ENCODE peak calls at places on chromosomes 13 and 19, in nine cellular contexts. F is fibroblast of pulmonary artery, V is bronchial epithelial cell, S is AG10803, O is colonic mucosa, E is neural progenitor cell, B is HFF-Myc, W is IMR-90, Y is cardiac muscle cell. U is an unnamed sample.
A peak's percentile ranks its signal among the peaks of the same experiment; 100 is the strongest.

GRCh38 chr19:41541990-41542584 is 33.9 kb upstream of the CEACAM21 start:
- DNase-seq in F (peak; percentile 49), V (peak; percentile 15), S (peak; percentile 5), O (peak; percentile 76), E (peak; percentile 57), B (no peak), W (peak; percentile 4), Y (peak; percentile 51), U (no peak)

GRCh38 chr13:59120297-59120843 is 1043.4 kb downstream of the DIAPH3 start:
- DNase-seq in F (peak; percentile 17), V (no peak), S (no peak), O (no peak), E (no peak), B (no peak), W (peak; percentile 60), Y (no peak), U (no peak)

GRCh38 chr13:43159007-43159406 is 135.6 kb downstream of the DNAJC15 start:
- DNase-seq in F (peak; percentile 67), V (peak; percentile 31), S (peak; percentile 45), O (no peak), E (no peak), B (peak; percentile 50), W (peak; percentile 71), Y (no peak), U (no peak)

GRCh38 chr19:17796013-17796837 is 1.3 kb downstream of the B3GNT3 start:
- DNase-seq in F (no peak), V (no peak), S (no peak), O (peak; percentile 92), E (peak; percentile 1), B (no peak), W (no peak), Y (no peak), U (no peak)

GRCh38 chr13:101139076-101139475 is 277.2 kb downstream of the NALCN start:
- DNase-seq in F (no peak), V (no peak), S (peak; percentile 14), O (no peak), E (no peak), B (no peak), W (no peak), Y (no peak), U (no peak)

GRCh38 chr19:13154911-13155471 is 4.8 kb downstream of the IER2 start:
- DNase-seq in F (peak; percentile 81), V (peak; percentile 75), S (peak; percentile 69), O (peak; percentile 97), E (peak; percentile 90), B (no peak), W (peak; percentile 65), Y (peak; percentile 53), U (no peak)

GRCh38 chr13:105804561-105805190 is 730.8 kb downstream of the EFNB2 start:
- DNase-seq in F (peak; percentile 48), V (peak; percentile 38), S (peak; percentile 22), O (no peak), E (no peak), B (no peak), W (peak; percentile 59), Y (no peak), U (peak; percentile 12)

GRCh38 chr13:56917966-56918365 is 222.8 kb upstream of the PRR20A start:
- DNase-seq in F (no peak), V (no peak), S (no peak), O (no peak), E (no peak), B (no peak), W (no peak), Y (no peak), U (no peak)

GRCh38 chr19:47623151-47623920 is 14.4 kb downstream of the BICRA start:
- DNase-seq in F (no peak), V (no peak), S (no peak), O (no peak), E (no peak), B (no peak), W (no peak), Y (no peak), U (no peak)

GRCh38 chr13:50592412-50593145 is 250.9 kb downstream of the DLEU7 start:
- DNase-seq in F (peak; percentile 81), V (peak; percentile 92), S (peak; percentile 80), O (no peak), E (no peak), B (no peak), W (peak; percentile 87), Y (no peak), U (peak; percentile 72)

GRCh38 chr19:2194513-2195078 is 30.9 kb downstream of the DOT1L start:
- DNase-seq in F (no peak), V (no peak), S (no peak), O (no peak), E (no peak), B (no peak), W (no peak), Y (no peak), U (no peak)

GRCh38 chr13:41428155-41428554 is 29.2 kb upstream of the RGCC start:
- DNase-seq in F (peak; percentile 9), V (no peak), S (no peak), O (peak; percentile 20), E (peak; percentile 53), B (no peak), W (no peak), Y (no peak), U (no peak)

GRCh38 chr19:16398530-16399241 is 73.1 kb downstream of the EPS15L1 start:
- DNase-seq in F (peak; percentile 79), V (no peak), S (no peak), O (no peak), E (no peak), B (no peak), W (peak; percentile 12), Y (no peak), U (no peak)

GRCh38 chr19:51079486-51080110 is 3.1 kb downstream of the KLK14 start:
- DNase-seq in F (peak; percentile 66), V (peak; percentile 37), S (no peak), O (no peak), E (no peak), B (no peak), W (no peak), Y (peak; percentile 53), U (no peak)

GRCh38 chr19:35816262-35816661 is 3.6 kb upstream of the PRODH2 start:
- DNase-seq in F (no peak), V (no peak), S (no peak), O (no peak), E (no peak), B (no peak), W (no peak), Y (no peak), U (no peak)

GRCh38 chr19:18948075-18948975 is 7.3 kb upstream of the HOMER3 start:
- DNase-seq in F (no peak), V (no peak), S (no peak), O (no peak), E (no peak), B (no peak), W (no peak), Y (no peak), U (no peak)

GRCh38 chr19:18948976-18949356 is 7.9 kb upstream of the HOMER3 start:
- DNase-seq in F (no peak), V (no peak), S (no peak), O (no peak), E (no peak), B (no peak), W (no peak), Y (no peak), U (no peak)

GRCh38 chr19:18945297-18945696 is 4.3 kb upstream of the HOMER3 start:
- DNase-seq in F (no peak), V (no peak), S (no peak), O (no peak), E (no peak), B (no peak), W (no peak), Y (no peak), U (no peak)

GRCh38 chr19:18946918-18947317 is 5.9 kb upstream of the HOMER3 start:
- DNase-seq in F (no peak), V (no peak), S (no peak), O (no peak), E (no peak), B (no peak), W (no peak), Y (no peak), U (no peak)

DNA sequence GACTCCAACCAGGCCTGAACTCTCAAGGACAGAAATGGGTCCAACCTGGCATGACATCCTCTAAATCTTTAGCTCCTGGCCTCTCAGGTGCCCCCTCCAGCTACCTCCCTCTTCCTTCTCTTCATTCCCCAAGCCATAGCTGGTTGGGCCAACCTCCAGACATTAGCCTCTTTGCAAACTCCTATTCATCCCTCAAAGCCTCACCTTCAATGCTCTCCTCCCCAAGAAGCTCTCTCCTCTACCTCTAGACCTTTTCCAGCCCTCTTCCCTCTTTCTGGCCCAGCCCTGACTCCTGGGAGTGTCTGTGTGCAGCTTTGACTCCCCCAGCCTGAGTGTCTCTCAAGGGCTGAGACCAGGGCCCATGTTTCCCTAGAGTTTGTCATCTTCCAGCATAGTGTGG is 5.3 kb upstream of the HOMER3 start:
- DNase-seq in F (no peak), V (no peak), S (no peak), O (no peak), E (no peak), B (no peak), W (no peak), Y (no peak), U (no peak)
- H3K4me3 ChIP-seq in F (no peak overlapping the region), V (no peak overlapping the region), S (no peak overlapping the region), O (no peak overlapping the region), E (no peak overlapping the region), B (no peak overlapping the region), W (no peak overlapping the region), Y (no peak overlapping the region), U (no peak overlapping the region)

GRCh38 chr13:96388598-96388997 is 298.7 kb downstream of the HS6ST3 start:
- DNase-seq in F (no peak), V (no peak), S (no peak), O (no peak), E (no peak), B (no peak), W (no peak), Y (no peak), U (no peak)

DNA sequence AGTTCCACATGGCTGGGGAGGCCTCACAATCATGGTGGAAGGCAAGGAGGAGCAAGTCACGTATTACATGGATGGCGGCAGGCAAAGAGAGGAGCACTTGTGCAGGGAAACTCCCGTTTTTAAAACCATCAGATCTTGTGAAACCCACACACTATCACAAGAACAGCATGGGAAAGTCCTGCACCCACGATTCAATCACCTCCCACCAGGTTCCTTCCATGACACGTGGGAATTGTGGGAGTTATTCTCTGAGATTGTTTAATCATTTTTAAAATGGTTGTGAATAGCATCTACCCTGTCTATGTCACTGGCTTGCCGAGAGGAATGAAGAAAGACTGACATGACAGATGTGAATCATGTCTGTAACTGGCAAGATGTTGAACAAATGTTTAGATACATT is 301.7 kb downstream of the HS6ST3 start:
- DNase-seq in F (no peak), V (no peak), S (no peak), O (no peak), E (no peak), B (no peak), W (no peak), Y (no peak), U (no peak)
- TF ChIP-seq CTCF in F (no peak), V (no peak), S (no peak), O (no peak), E (no peak), B (no peak), W (no peak), Y (no peak), U (no peak)

GRCh38 chr19:8148410-8149231 is 771 bp downstream of the FBN3 start:
- DNase-seq in F (no peak), V (no peak), S (no peak), O (no peak), E (peak; percentile 85), B (no peak), W (no peak), Y (peak; percentile 67), U (no peak)
- H3K4me3 ChIP-seq in F (no peak overlapping the region), V (no peak overlapping the region), S (no peak overlapping the region), O (no peak overlapping the region), E (peak overlapping the region; percentile 90), B (no peak overlapping the region), W (no peak overlapping the region), Y (peak overlapping the region; percentile 55), U (no peak overlapping the region)

GRCh38 chr13:72696590-72696989 is 30.8 kb downstream of the MZT1 start:
- DNase-seq in F (peak; percentile 51), V (peak; percentile 33), S (peak; percentile 6), O (no peak), E (no peak), B (no peak), W (peak; percentile 10), Y (no peak), U (no peak)
- TF ChIP-seq CTCF in F (peak; percentile 39), V (no peak), S (peak; percentile 40), O (peak; percentile 24), E (peak; percentile 40), B (peak; percentile 10), W (peak; percentile 47), Y (peak; percentile 32), U (no peak)

U was measured in AG04449.